ENCODE peak calls at places on chromosomes 1 and 21, in five cellular contexts. One of them, this sample, is unnamed.
A peak's percentile ranks its signal among the peaks of the same experiment; 100 is the strongest.

GRCh38 chr1:232472485-232473041 is 157.4 kb downstream of the SIPA1L2 start:
- DNase-seq in heart left ventricle: no peak
- DNase-seq in right cardiac atrium: no peak
- DNase-seq in fibroblast of lung: peak; percentile 79
- DNase-seq in stomach: no peak
- DNase-seq in this sample: no peak

GRCh38 chr1:154758346-154758745 is 111.7 kb downstream of the KCNN3 start:
- DNase-seq in heart left ventricle: no peak
- DNase-seq in right cardiac atrium: no peak
- DNase-seq in fibroblast of lung: no peak
- DNase-seq in stomach: peak; percentile 10
- DNase-seq in this sample: no peak

GRCh38 chr1:32508751-32509140 is 30.5 kb upstream of the ZBTB8A start:
- DNase-seq in heart left ventricle: no peak
- DNase-seq in right cardiac atrium: no peak
- DNase-seq in fibroblast of lung: no peak
- DNase-seq in stomach: no peak
- DNase-seq in this sample: no peak

GRCh38 chr1:5551274-5551966 is 440.8 kb downstream of the NPHP4 start:
- DNase-seq in heart left ventricle: no peak
- DNase-seq in right cardiac atrium: no peak
- DNase-seq in fibroblast of lung: no peak
- DNase-seq in stomach: no peak
- DNase-seq in this sample: no peak

GRCh38 chr1:96387785-96388184 is 333.8 kb upstream of the PTBP2 start:
- DNase-seq in heart left ventricle: no peak
- DNase-seq in right cardiac atrium: no peak
- DNase-seq in fibroblast of lung: no peak
- DNase-seq in stomach: no peak
- DNase-seq in this sample: no peak

GRCh38 chr1:239733995-239734394 is 347.6 kb downstream of the CHRM3 start:
- DNase-seq in heart left ventricle: no peak
- DNase-seq in right cardiac atrium: no peak
- DNase-seq in fibroblast of lung: no peak
- DNase-seq in stomach: no peak
- DNase-seq in this sample: no peak

GRCh38 chr1:111990878-111991760 is 1.7 kb upstream of the KCND3 start:
- DNase-seq in heart left ventricle: peak; percentile 85
- DNase-seq in right cardiac atrium: peak; percentile 90
- DNase-seq in fibroblast of lung: peak; percentile 36
- DNase-seq in stomach: peak; percentile 86
- DNase-seq in this sample: peak; percentile 88

GRCh38 chr1:156822680-156823079 is 6.0 kb upstream of the SH2D2A start:
- DNase-seq in heart left ventricle: no peak
- DNase-seq in right cardiac atrium: no peak
- DNase-seq in fibroblast of lung: no peak
- DNase-seq in stomach: no peak
- DNase-seq in this sample: no peak

GRCh38 chr1:232684331-232685105 is 54.6 kb upstream of the SIPA1L2 start:
- DNase-seq in heart left ventricle: no peak
- DNase-seq in right cardiac atrium: no peak
- DNase-seq in fibroblast of lung: peak; percentile 75
- DNase-seq in stomach: no peak
- DNase-seq in this sample: no peak

GRCh38 chr1:65539272-65540131 is 119.0 kb downstream of the LEPR start:
- DNase-seq in heart left ventricle: no peak
- DNase-seq in right cardiac atrium: no peak
- DNase-seq in fibroblast of lung: no peak
- DNase-seq in stomach: no peak
- DNase-seq in this sample: no peak

GRCh38 chr1:212622467-212622866 is 13.9 kb downstream of the ATF3 start:
- DNase-seq in heart left ventricle: no peak
- DNase-seq in right cardiac atrium: no peak
- DNase-seq in fibroblast of lung: no peak
- DNase-seq in stomach: no peak
- DNase-seq in this sample: no peak

GRCh38 chr1:65401612-65402011 is 18.9 kb upstream of the LEPR start:
- DNase-seq in heart left ventricle: no peak
- DNase-seq in right cardiac atrium: no peak
- DNase-seq in fibroblast of lung: no peak
- DNase-seq in stomach: no peak
- DNase-seq in this sample: no peak

GRCh38 chr1:9317591-9318331 is 25.1 kb downstream of the SPSB1 start:
- DNase-seq in heart left ventricle: peak; percentile 51
- DNase-seq in right cardiac atrium: peak; percentile 77
- DNase-seq in fibroblast of lung: peak; percentile 80
- DNase-seq in stomach: no peak
- DNase-seq in this sample: no peak

GRCh38 chr1:61518670-61519400 is 206.1 kb downstream of the TM2D1 start:
- DNase-seq in heart left ventricle: no peak
- DNase-seq in right cardiac atrium: no peak
- DNase-seq in fibroblast of lung: no peak
- DNase-seq in stomach: no peak
- DNase-seq in this sample: no peak

GRCh38 chr1:86938450-86938849 is 24.0 kb downstream of the HS2ST1 start:
- DNase-seq in heart left ventricle: no peak
- DNase-seq in right cardiac atrium: no peak
- DNase-seq in fibroblast of lung: no peak
- DNase-seq in stomach: no peak
- DNase-seq in this sample: no peak

GRCh38 chr21:22145555-22145954 is 1147.3 kb downstream of the NCAM2 start:
- DNase-seq in heart left ventricle: no peak
- DNase-seq in right cardiac atrium: no peak
- DNase-seq in fibroblast of lung: no peak
- DNase-seq in stomach: no peak
- DNase-seq in this sample: no peak

GRCh38 chr1:218479436-218480115 is 134.4 kb downstream of the TGFB2 start:
- DNase-seq in heart left ventricle: no peak
- DNase-seq in right cardiac atrium: no peak
- DNase-seq in fibroblast of lung: peak; percentile 94
- DNase-seq in stomach: no peak
- DNase-seq in this sample: no peak

GRCh38 chr1:164858233-164858632 is 299.2 kb downstream of the PBX1 start:
- DNase-seq in heart left ventricle: peak; percentile 55
- DNase-seq in right cardiac atrium: peak; percentile 51
- DNase-seq in fibroblast of lung: peak; percentile 50
- DNase-seq in stomach: no peak
- DNase-seq in this sample: no peak

GRCh38 chr21:46091631-46092025 is 6.3 kb upstream of the COL6A2 start:
- DNase-seq in heart left ventricle: no peak
- DNase-seq in right cardiac atrium: no peak
- DNase-seq in fibroblast of lung: no peak
- DNase-seq in stomach: no peak
- DNase-seq in this sample: peak; percentile 23

GRCh38 chr1:14778882-14779594 is 180.6 kb downstream of the KAZN start:
- DNase-seq in heart left ventricle: no peak
- DNase-seq in right cardiac atrium: peak; percentile 61
- DNase-seq in fibroblast of lung: no peak
- DNase-seq in stomach: peak; percentile 64
- DNase-seq in this sample: peak; percentile 69

GRCh38 chr1:37458551-37458950 is 15.8 kb upstream of the ZC3H12A start:
- DNase-seq in heart left ventricle: no peak
- DNase-seq in right cardiac atrium: no peak
- DNase-seq in fibroblast of lung: no peak
- DNase-seq in stomach: no peak
- DNase-seq in this sample: no peak
- H3K27ac ChIP-seq in heart left ventricle: no peak overlapping the region
- H3K27ac ChIP-seq in right cardiac atrium: no peak overlapping the region
- H3K27ac ChIP-seq in fibroblast of lung: no peak overlapping the region
- H3K27ac ChIP-seq in stomach: no peak overlapping the region
- H3K27ac ChIP-seq in this sample: no peak overlapping the region

DNA sequence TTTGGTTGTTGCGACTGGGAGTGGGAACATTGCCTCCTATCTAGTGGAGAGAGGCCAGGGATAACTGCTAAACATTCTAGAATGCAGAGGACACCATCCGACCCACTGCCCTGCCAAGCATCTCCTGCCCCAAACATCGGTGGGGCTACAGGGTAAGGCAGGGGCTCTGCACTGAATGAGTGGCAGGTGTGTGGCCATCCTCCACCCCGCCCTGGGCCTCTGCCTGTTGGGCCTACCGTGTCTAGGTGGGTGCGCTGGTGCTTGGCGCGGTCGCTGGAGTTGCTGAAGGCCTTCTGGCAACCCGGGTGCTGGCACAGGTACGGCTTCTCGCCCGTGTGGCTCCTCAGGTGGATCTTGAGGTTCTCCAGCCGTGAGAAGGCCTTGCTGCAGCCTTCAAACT is 70.4 kb downstream of the DMRTB1 start:
- DNase-seq in heart left ventricle: no peak
- DNase-seq in right cardiac atrium: no peak
- DNase-seq in fibroblast of lung: no peak
- DNase-seq in stomach: no peak
- DNase-seq in this sample: no peak
- H3K27ac ChIP-seq in heart left ventricle: no peak overlapping the region
- H3K27ac ChIP-seq in right cardiac atrium: no peak overlapping the region
- H3K27ac ChIP-seq in fibroblast of lung: no peak overlapping the region
- H3K27ac ChIP-seq in stomach: no peak overlapping the region
- H3K27ac ChIP-seq in this sample: no peak overlapping the region

GRCh38 chr1:39006287-39006686 is 15.2 kb downstream of the AKIRIN1 start:
- DNase-seq in heart left ventricle: no peak
- DNase-seq in right cardiac atrium: no peak
- DNase-seq in fibroblast of lung: no peak
- DNase-seq in stomach: no peak
- DNase-seq in this sample: no peak
- H3K27ac ChIP-seq in heart left ventricle: no peak overlapping the region
- H3K27ac ChIP-seq in right cardiac atrium: no peak overlapping the region
- H3K27ac ChIP-seq in fibroblast of lung: no peak overlapping the region
- H3K27ac ChIP-seq in stomach: no peak overlapping the region
- H3K27ac ChIP-seq in this sample: no peak overlapping the region

DNA sequence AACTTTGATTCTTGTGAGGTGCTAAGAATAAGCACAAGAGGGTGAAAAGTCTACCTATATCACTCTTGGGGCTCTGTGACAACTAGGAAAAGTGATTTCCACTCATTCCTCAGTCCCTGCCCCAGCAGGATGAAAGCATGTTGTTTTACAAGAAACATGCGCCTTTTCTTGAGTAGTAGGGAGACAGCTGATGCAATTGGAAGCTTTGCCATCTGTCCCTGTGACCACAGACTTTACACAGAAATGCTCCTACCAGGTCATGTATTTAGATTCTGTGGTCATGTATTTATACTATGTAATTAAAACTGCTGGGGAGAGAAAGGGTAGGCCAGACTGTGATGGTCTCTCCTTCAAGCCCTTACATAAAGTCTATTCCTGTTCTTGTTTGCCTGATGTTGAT is 445.5 kb downstream of the PTPRC start:
- DNase-seq in heart left ventricle: no peak
- DNase-seq in right cardiac atrium: no peak
- DNase-seq in fibroblast of lung: peak; percentile 72
- DNase-seq in stomach: no peak
- DNase-seq in this sample: no peak
- H3K27ac ChIP-seq in heart left ventricle: no peak overlapping the region
- H3K27ac ChIP-seq in right cardiac atrium: no peak overlapping the region
- H3K27ac ChIP-seq in fibroblast of lung: peak overlapping the region; percentile 23
- H3K27ac ChIP-seq in stomach: no peak overlapping the region
- H3K27ac ChIP-seq in this sample: no peak overlapping the region

GRCh38 chr1:41359211-41360073 is 1.8 kb upstream of the FOXO6 start:
- DNase-seq in heart left ventricle: peak; percentile 62
- DNase-seq in right cardiac atrium: peak; percentile 75
- DNase-seq in fibroblast of lung: peak; percentile 69
- DNase-seq in stomach: peak; percentile 23
- DNase-seq in this sample: peak; percentile 59

GRCh38 chr1:41360074-41361027 is 883 bp upstream of the FOXO6 start:
- DNase-seq in heart left ventricle: peak; percentile 13
- DNase-seq in right cardiac atrium: no peak
- DNase-seq in fibroblast of lung: no peak
- DNase-seq in stomach: no peak
- DNase-seq in this sample: peak; percentile 50

GRCh38 chr1:41361495-41362356 is 492 bp downstream of the FOXO6 start:
- DNase-seq in heart left ventricle: peak; percentile 26
- DNase-seq in right cardiac atrium: peak; percentile 78
- DNase-seq in fibroblast of lung: no peak
- DNase-seq in stomach: no peak
- DNase-seq in this sample: peak; percentile 72

GRCh38 chr1:41362357-41362721 is 1.1 kb downstream of the FOXO6 start:
- DNase-seq in heart left ventricle: peak; percentile 38
- DNase-seq in right cardiac atrium: no peak
- DNase-seq in fibroblast of lung: no peak
- DNase-seq in stomach: no peak
- DNase-seq in this sample: no peak

GRCh38 chr1:41361028-41361494 is at the start of gene FOXO6:
- DNase-seq in heart left ventricle: peak; percentile 99
- DNase-seq in right cardiac atrium: peak; percentile 100
- DNase-seq in fibroblast of lung: peak; percentile 93
- DNase-seq in stomach: peak; percentile 100
- DNase-seq in this sample: peak; percentile 99
- H3K27ac ChIP-seq in heart left ventricle: peak within 1 kb of the TSS; percentile 66
- H3K27ac ChIP-seq in right cardiac atrium: no peak within 1 kb of the TSS
- H3K27ac ChIP-seq in fibroblast of lung: no peak within 1 kb of the TSS
- H3K27ac ChIP-seq in stomach: peak within 1 kb of the TSS; percentile 75
- H3K27ac ChIP-seq in this sample: no peak within 1 kb of the TSS

DNA sequence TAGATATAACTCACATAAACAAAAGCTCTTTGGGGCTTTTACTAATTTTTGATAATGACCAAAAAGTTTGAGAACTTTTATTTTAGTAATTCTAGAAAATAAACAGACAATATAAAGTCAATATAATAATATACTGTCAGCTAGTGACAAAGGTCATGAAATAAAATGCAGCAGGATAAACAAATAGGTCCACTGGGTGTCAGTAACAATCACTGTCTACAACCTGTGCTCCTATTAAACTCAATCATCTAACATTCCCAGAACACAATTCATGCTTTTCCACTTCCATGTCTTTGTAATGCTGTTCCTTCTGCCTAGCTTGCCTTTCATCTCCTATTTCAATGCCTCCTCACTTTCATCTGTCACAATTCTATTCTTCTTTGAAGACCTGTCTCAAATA is 186.1 kb downstream of the GIPC2 start:
- DNase-seq in heart left ventricle: no peak
- DNase-seq in right cardiac atrium: no peak
- DNase-seq in fibroblast of lung: no peak
- DNase-seq in stomach: no peak
- DNase-seq in this sample: no peak
- H3K27ac ChIP-seq in heart left ventricle: no peak overlapping the region
- H3K27ac ChIP-seq in right cardiac atrium: no peak overlapping the region
- H3K27ac ChIP-seq in fibroblast of lung: no peak overlapping the region
- H3K27ac ChIP-seq in stomach: no peak overlapping the region
- H3K27ac ChIP-seq in this sample: no peak overlapping the region